ENCODE peak calls at places on chromosomes 5 and 9, in six cellular contexts. B is aorta, L is heart left ventricle, N is adrenal gland, O is Peyer's patch, C is transverse colon. M is an unnamed sample. For H3K4me1, the result is how much of the 10 kb centered on the place peaks cover.

GRCh38 chr9:7336356-7337075 is 463.1 kb downstream of the DMAC1 start:
- DNase-seq in B (no peak), L (no peak), N (no peak), O (no peak), C (no peak), M (peak)

GRCh38 chr5:176770431-176770830 is 39.9 kb upstream of the UNC5A start:
- DNase-seq in B (no peak), L (no peak), N (peak), O (peak), C (no peak), M (no peak)

GRCh38 chr5:140214831-140215230 is 39.8 kb downstream of the CYSTM1 start:
- DNase-seq in B (no peak), L (no peak), N (no peak), O (no peak), C (peak), M (no peak)

GRCh38 chr5:149240354-149240998 is 31.2 kb upstream of the AFAP1L1 start:
- DNase-seq in B (peak), L (no peak), N (peak), O (peak), C (peak), M (no peak)

GRCh38 chr5:36242534-36243144 is 914 bp upstream of the NADK2 start:
- DNase-seq in B (peak), L (no peak), N (peak), O (peak), C (peak), M (peak)

GRCh38 chr9:34430843-34431437 is 27.4 kb downstream of the FAM219A start:
- DNase-seq in B (peak), L (peak), N (peak), O (no peak), C (peak), M (peak)

GRCh38 chr9:114059047-114059803 is 18.9 kb downstream of the AMBP start:
- DNase-seq in B (peak), L (peak), N (peak), O (no peak), C (no peak), M (peak)

GRCh38 chr9:107819772-107820171 is 330.2 kb upstream of the KLF4 start:
- DNase-seq in B (no peak), L (no peak), N (no peak), O (peak), C (peak), M (no peak)

GRCh38 chr9:120643096-120643495 is 63.1 kb upstream of the CDK5RAP2 start:
- DNase-seq in B (no peak), L (no peak), N (no peak), O (no peak), C (no peak), M (no peak)

GRCh38 chr9:133089271-133089671 is 27.5 kb downstream of the CEL start:
- DNase-seq in B (no peak), L (no peak), N (no peak), O (peak), C (no peak), M (no peak)

GRCh38 chr9:127105805-127106492 is 16.5 kb downstream of the ANGPTL2 start:
- DNase-seq in B (no peak), L (no peak), N (no peak), O (no peak), C (no peak), M (no peak)
- H3K4me1 ChIP-seq in B (under half), L (half or more), N (under half), O (under half), C (under half), M (half or more)

GRCh38 chr9:36191290-36191645 is 547 bp downstream of the CLTA start:
- DNase-seq in B (peak), L (peak), N (peak), O (peak), C (peak), M (no peak)
- H3K27ac ChIP-seq in B (no peak), L (peak), N (peak), O (peak), C (peak), M (peak)

DNA sequence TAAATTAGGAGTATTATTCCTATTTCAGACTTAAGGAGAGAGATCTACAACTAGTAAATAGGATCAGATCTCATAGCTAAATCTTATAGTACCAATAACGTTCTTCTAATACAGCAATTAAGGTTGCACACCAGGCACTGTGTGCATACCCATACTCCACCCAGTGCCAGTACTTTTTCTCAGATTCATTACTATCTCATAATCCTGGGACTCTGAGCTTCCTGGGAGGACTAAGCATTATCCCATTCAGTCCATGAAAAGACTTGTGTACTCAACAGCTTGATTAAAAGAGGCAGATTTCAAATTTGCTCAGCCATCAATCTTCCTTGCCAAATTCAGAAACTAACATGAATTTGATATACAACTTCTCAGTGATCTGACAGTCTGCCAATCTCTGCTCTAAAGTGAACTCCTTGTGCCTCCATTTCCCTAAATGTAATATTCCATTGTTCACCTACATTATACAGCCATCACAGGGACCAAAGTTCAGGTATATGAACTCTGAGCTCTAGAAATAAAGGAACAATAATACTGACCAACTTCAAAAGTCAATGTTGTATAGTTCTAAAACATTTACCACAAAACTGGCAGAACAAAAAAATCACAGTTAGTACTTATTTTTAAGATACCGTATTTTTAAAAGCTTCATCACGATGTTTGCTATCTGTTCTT is 7.2 kb downstream of the STRBP start:
- DNase-seq in B (no peak), L (no peak), N (no peak), O (no peak), C (no peak), M (no peak)
- H3K4me1 ChIP-seq in B (under half), L (under half), N (under half), O (under half), C (under half), M (under half)

DNA sequence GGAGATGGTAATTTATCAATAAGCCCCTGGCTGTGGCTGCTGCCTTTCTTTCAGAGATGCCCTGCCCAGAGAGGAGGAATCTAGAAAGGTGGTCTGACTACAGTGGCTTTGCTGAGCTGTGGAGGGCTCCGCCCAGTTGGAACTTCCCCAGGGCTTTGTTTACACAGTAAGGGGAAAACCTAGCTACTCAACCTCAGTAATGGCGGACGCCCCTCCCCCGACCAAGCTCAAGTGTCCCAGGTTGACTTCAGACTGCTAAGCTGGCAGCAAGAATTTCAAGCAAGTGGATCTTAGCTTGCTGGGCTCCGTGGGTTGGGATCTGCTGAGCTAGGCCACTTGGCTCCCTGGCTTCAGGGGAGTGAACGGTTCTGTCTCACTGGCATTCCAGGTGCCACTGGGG is 865.4 kb upstream of the ACO1 start:
- DNase-seq in B (no peak), L (no peak), N (no peak), O (no peak), C (no peak), M (no peak)
- H3K27ac ChIP-seq in B (no peak), L (no peak), N (no peak), O (no peak), C (no peak), M (no peak)